ENCODE peak calls at places on chromosomes 4 and X, in eight cellular contexts. Z, S, O, X, U, D, H and K are unnamed samples.
A peak's percentile ranks its signal among the peaks of the same experiment; 100 is the strongest.

GRCh38 chrX:48835524-48836329 is at the start of gene PCSK1N:
- DNase-seq in Z (no peak), S (no peak), O (peak; percentile 51), X (peak; percentile 18), U (no peak), D (no peak), H (peak; percentile 78), K (no peak)

GRCh38 chr4:95601342-95601741 is 52.6 kb upstream of the UNC5C start:
- DNase-seq in Z (no peak), S (no peak), O (no peak), X (no peak), U (no peak), D (no peak), H (no peak), K (no peak)

GRCh38 chr4:54781771-54782170 is 124.0 kb downstream of the KIT start:
- DNase-seq in Z (no peak), S (no peak), O (no peak), X (no peak), U (no peak), D (peak; percentile 15), H (no peak), K (no peak)

GRCh38 chr4:21887481-21887880 is 61.1 kb downstream of the KCNIP4 start:
- DNase-seq in Z (no peak), S (no peak), O (no peak), X (peak; percentile 32), U (no peak), D (no peak), H (no peak), K (no peak)

GRCh38 chr4:528296-528695 is 29.3 kb downstream of the PIGG start:
- DNase-seq in Z (no peak), S (no peak), O (no peak), X (no peak), U (no peak), D (no peak), H (no peak), K (no peak)

GRCh38 chr4:158201310-158201709 is 9.0 kb upstream of the TMEM144 start:
- DNase-seq in Z (no peak), S (no peak), O (no peak), X (no peak), U (no peak), D (no peak), H (no peak), K (no peak)

GRCh38 chr4:6771229-6771671 is 11.3 kb upstream of the KIAA0232 start:
- DNase-seq in Z (no peak), S (no peak), O (no peak), X (peak; percentile 36), U (peak; percentile 16), D (peak; percentile 85), H (no peak), K (no peak)

GRCh38 chrX:44093431-44093830 is 120.2 kb upstream of the NDP start:
- DNase-seq in Z (no peak), S (no peak), O (no peak), X (no peak), U (no peak), D (no peak), H (no peak), K (no peak)

GRCh38 chr4:95524184-95524583 is 24.6 kb downstream of the UNC5C start:
- DNase-seq in Z (no peak), S (no peak), O (no peak), X (no peak), U (no peak), D (no peak), H (peak; percentile 75), K (no peak)

GRCh38 chrX:151825927-151826471 is 86.7 kb upstream of the MAGEA4 start:
- DNase-seq in Z (no peak), S (no peak), O (no peak), X (peak; percentile 91), U (peak; percentile 1), D (peak; percentile 27), H (no peak), K (no peak)

GRCh38 chrX:136936183-136936549 is 55.6 kb upstream of the RBMX start:
- DNase-seq in Z (no peak), S (no peak), O (no peak), X (no peak), U (peak; percentile 9), D (no peak), H (no peak), K (no peak)

GRCh38 chrX:3584415-3584996 is 128.9 kb downstream of the PRKX start:
- DNase-seq in Z (no peak), S (no peak), O (no peak), X (no peak), U (no peak), D (no peak), H (no peak), K (no peak)

GRCh38 chrX:43809463-43809862 is 72.8 kb downstream of the MAOB start:
- DNase-seq in Z (no peak), S (no peak), O (no peak), X (peak; percentile 50), U (peak; percentile 3), D (no peak), H (no peak), K (no peak)

GRCh38 chrX:3192835-3193234 is 151.6 kb downstream of the ARSF start:
- DNase-seq in Z (no peak), S (no peak), O (no peak), X (no peak), U (no peak), D (no peak), H (no peak), K (no peak)

GRCh38 chrX:10077425-10078188 is 79.2 kb upstream of the CLCN4 start:
- DNase-seq in Z (no peak), S (no peak), O (no peak), X (peak; percentile 58), U (peak; percentile 83), D (no peak), H (no peak), K (no peak)

GRCh38 chr4:1543561-1543960 is 137.3 kb upstream of the NKX1-1 start:
- DNase-seq in Z (peak; percentile 12), S (no peak), O (no peak), X (no peak), U (no peak), D (peak; percentile 6), H (no peak), K (no peak)

GRCh38 chrX:118025193-118025592 is 91.4 kb downstream of the KLHL13 start:
- DNase-seq in Z (no peak), S (no peak), O (no peak), X (peak; percentile 51), U (peak; percentile 82), D (no peak), H (no peak), K (no peak)

DNA sequence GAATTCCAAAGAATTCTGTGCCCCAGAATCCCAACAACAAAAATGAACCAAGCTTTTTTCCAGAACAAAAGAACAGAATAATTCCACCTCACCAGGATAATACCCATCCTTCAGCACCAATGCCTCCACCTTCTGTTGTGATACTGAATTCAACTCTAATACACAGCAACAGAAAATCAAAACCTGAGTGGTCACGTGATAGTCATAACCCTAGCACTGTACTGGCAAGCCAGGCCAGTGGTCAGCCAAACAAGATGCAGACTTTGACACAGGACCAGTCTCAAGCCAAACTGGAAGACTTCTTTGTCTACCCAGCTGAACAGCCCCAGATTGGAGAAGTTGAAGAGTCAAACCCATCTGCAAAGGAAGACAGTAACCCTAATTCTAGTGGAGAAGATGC is 161.6 kb downstream of the AFF2 start:
- DNase-seq in Z (no peak), S (no peak), O (no peak), X (no peak), U (no peak), D (no peak), H (no peak), K (no peak)
- TF ChIP-seq CTCF in Z (no peak), S (no peak), O (no peak), X (no peak), U (no peak), D (no peak), H (no peak), K (no peak)

DNA sequence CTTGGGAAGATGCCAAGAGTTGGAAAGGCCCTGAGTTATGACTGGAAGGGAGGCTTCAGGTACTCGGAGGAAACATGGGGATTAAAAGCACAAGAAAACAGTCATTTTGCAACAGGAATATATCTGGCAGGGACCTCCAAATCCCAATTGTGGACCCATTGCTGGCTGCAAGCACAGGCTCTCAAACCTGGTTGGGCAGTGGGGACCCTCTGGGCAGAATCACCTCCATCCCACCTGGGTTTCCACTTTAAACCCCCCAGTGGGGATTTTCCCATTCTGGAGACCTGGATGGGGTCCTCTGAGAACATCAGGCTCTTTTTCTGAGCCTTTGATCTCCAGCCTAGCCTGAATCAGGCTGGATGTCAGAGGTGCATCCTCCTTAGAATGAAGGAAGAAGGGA is 177.8 kb downstream of the ASMT start:
- DNase-seq in Z (no peak), S (no peak), O (no peak), X (no peak), U (no peak), D (no peak), H (no peak), K (no peak)
- H3K4me3 ChIP-seq in Z (no peak overlapping the region), S (no peak overlapping the region), O (no peak overlapping the region), X (no peak overlapping the region), U (no peak overlapping the region), D (no peak overlapping the region), H (no peak overlapping the region), K (no peak overlapping the region)

GRCh38 chr4:185128272-185129119 is 14.6 kb upstream of the SLC25A4 start:
- DNase-seq in Z (peak; percentile 64), S (no peak), O (peak; percentile 69), X (peak; percentile 19), U (no peak), D (peak; percentile 26), H (peak; percentile 36), K (no peak)
- TF ChIP-seq CTCF in Z (no peak), S (no peak), O (peak; percentile 32), X (no peak), U (no peak), D (peak; percentile 19), H (peak; percentile 18), K (peak; percentile 24)

GRCh38 chr4:110484767-110485166 is 8.8 kb downstream of the ENPEP start:
- DNase-seq in Z (no peak), S (peak; percentile 37), O (no peak), X (peak; percentile 95), U (peak; percentile 90), D (no peak), H (no peak), K (peak; percentile 15)

GRCh38 chr4:110486226-110486625 is 10.3 kb downstream of the ENPEP start:
- DNase-seq in Z (no peak), S (no peak), O (no peak), X (no peak), U (no peak), D (no peak), H (no peak), K (no peak)

GRCh38 chr4:110490109-110490508 is 14.2 kb downstream of the ENPEP start:
- DNase-seq in Z (no peak), S (no peak), O (no peak), X (no peak), U (no peak), D (no peak), H (no peak), K (no peak)

GRCh38 chr4:110485452-110485851 is 9.5 kb downstream of the ENPEP start:
- DNase-seq in Z (no peak), S (no peak), O (no peak), X (no peak), U (no peak), D (no peak), H (no peak), K (no peak)

DNA sequence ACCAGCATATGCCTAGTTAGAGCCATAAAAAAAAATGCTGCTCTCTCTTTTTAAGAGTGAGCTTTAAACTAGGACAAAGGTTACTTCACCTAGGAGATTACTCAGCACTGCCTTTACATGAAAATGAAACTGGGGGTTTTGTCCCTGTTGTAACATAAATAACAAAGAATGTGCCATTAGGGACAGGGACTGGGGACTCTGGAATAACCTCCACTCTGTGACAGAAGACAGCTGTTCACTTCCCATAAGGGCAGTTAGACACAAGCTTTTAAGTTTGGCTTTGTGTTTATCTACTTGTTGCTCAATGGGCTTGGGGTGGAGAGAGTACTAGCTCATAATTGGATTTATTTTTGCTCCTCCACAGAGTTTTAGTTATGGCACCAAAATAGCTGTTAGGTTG is 11.9 kb downstream of the ENPEP start:
- DNase-seq in Z (no peak), S (peak; percentile 51), O (no peak), X (no peak), U (no peak), D (no peak), H (no peak), K (peak; percentile 12)
- H3K4me3 ChIP-seq in Z (no peak overlapping the region), S (no peak overlapping the region), O (no peak overlapping the region), X (no peak overlapping the region), U (no peak overlapping the region), D (no peak overlapping the region), H (no peak overlapping the region), K (no peak overlapping the region)